ENCODE peak calls at places on chromosomes 2 and 18, in seven cellular contexts. V, I, W, N, S, H and R are unnamed samples.

GRCh38 chr2:114661926-114662670 is 219.7 kb downstream of the DPP10 start:
- DNase-seq in I (no peak), W (no peak), V (no peak), S (no peak), N (peak; percentile 66), H (no peak), R (no peak)

GRCh38 chr18:48788378-48788777 is 162.4 kb downstream of the SMAD7 start:
- DNase-seq in V (no peak), W (no peak), N (peak; percentile 50), H (no peak), S (no peak), I (no peak), R (no peak)

GRCh38 chr2:21043744-21044532 is at the start of gene APOB:
- DNase-seq in V (no peak), S (no peak), N (peak; percentile 77), H (no peak), W (no peak), I (no peak), R (no peak)

GRCh38 chr2:216071452-216071851 is 10.2 kb downstream of the PECR start:
- DNase-seq in V (no peak), H (no peak), I (no peak), W (no peak), S (no peak), N (no peak), R (no peak)

GRCh38 chr2:182359027-182360011 is 67.5 kb downstream of the PDE1A start:
- DNase-seq in H (no peak), N (no peak), S (peak; percentile 33), V (no peak), I (peak; percentile 72), W (no peak), R (no peak)

GRCh38 chr18:80145191-80145799 is 36.2 kb downstream of the ADNP2 start:
- DNase-seq in V (no peak), I (peak; percentile 52), N (no peak), W (no peak), H (no peak), S (no peak), R (no peak)

GRCh38 chr2:172461591-172462392 is 34.4 kb downstream of the ITGA6 start:
- DNase-seq in W (peak; percentile 65), H (peak; percentile 68), S (peak; percentile 69), I (peak; percentile 34), V (peak; percentile 74), N (peak; percentile 93), R (peak; percentile 64)

GRCh38 chr2:159617651-159618050 is 1.3 kb upstream of the BAZ2B start:
- DNase-seq in I (peak; percentile 31), S (no peak), V (no peak), H (no peak), N (no peak), W (no peak), R (no peak)

GRCh38 chr2:201816674-201817073 is 10.3 kb downstream of the CDK15 start:
- DNase-seq in H (no peak), S (no peak), V (no peak), W (no peak), N (no peak), I (no peak), R (no peak)

GRCh38 chr2:59398081-59398480 is 1155.4 kb downstream of the BCL11A start:
- DNase-seq in I (no peak), N (no peak), V (no peak), W (no peak), H (no peak), S (no peak), R (no peak)

GRCh38 chr2:17918789-17919188 is 40.3 kb downstream of the KCNS3 start:
- DNase-seq in S (no peak), W (no peak), H (no peak), V (no peak), I (peak; percentile 13), N (no peak), R (no peak)

GRCh38 chr2:205323929-205324328 is 358.4 kb upstream of the NRP2 start:
- DNase-seq in N (no peak), H (no peak), V (no peak), S (no peak), I (no peak), W (no peak), R (no peak)

GRCh38 chr18:39105095-39105494 is 1539.5 kb upstream of the CELF4 start:
- DNase-seq in N (no peak), V (no peak), S (no peak), H (no peak), I (no peak), W (no peak), R (no peak)

GRCh38 chr2:224982226-224982625 is 60.0 kb downstream of the DOCK10 start:
- DNase-seq in V (no peak), H (no peak), S (no peak), W (no peak), I (no peak), N (no peak), R (no peak)

GRCh38 chr2:8146329-8147048 is 535.4 kb upstream of the ID2 start:
- DNase-seq in N (no peak), V (no peak), S (no peak), I (no peak), H (no peak), W (no peak), R (no peak)

GRCh38 chr2:238638100-238638981 is 209.5 kb upstream of the TWIST2 start:
- DNase-seq in S (no peak), W (no peak), V (no peak), I (no peak), H (no peak), N (peak; percentile 34), R (no peak)

GRCh38 chr18:48328473-48329205 is 80.5 kb downstream of the ZBTB7C start:
- DNase-seq in H (no peak), W (peak; percentile 27), S (no peak), I (peak; percentile 46), N (peak; percentile 27), V (no peak), R (no peak)

GRCh38 chr2:10382313-10383061 is 65.6 kb downstream of the ODC1 start:
- DNase-seq in S (no peak), I (no peak), V (peak; percentile 38), N (peak; percentile 93), W (no peak), H (no peak), R (peak; percentile 68)

GRCh38 chr2:207416936-207417718 is 112.6 kb upstream of the CREB1 start:
- DNase-seq in N (no peak), S (no peak), W (no peak), I (peak; percentile 23), V (no peak), H (no peak), R (no peak)

GRCh38 chr2:78245394-78246140 is 723.4 kb upstream of the LRRTM4 start:
- DNase-seq in I (no peak), V (no peak), W (no peak), S (no peak), N (no peak), H (no peak), R (no peak)

GRCh38 chr2:1641498-1641897 is 102.8 kb downstream of the PXDN start:
- DNase-seq in W (no peak), H (no peak), I (no peak), S (no peak), V (no peak), N (no peak), R (no peak)

GRCh38 chr2:190574169-190574568 is 39.6 kb upstream of the NEMP2 start:
- DNase-seq in N (no peak), H (no peak), I (peak; percentile 59), W (peak; percentile 34), S (no peak), V (no peak), R (no peak)

GRCh38 chr18:2139676-2140075 is 431.6 kb downstream of the METTL4 start:
- DNase-seq in H (no peak), I (no peak), W (peak; percentile 32), N (no peak), V (no peak), S (no peak), R (no peak)

GRCh38 chr2:134256961-134257360 is 3.1 kb downstream of the MGAT5 start:
- DNase-seq in W (no peak), I (no peak), S (no peak), N (no peak), V (no peak), H (no peak), R (no peak)

GRCh38 chr2:133503927-133504326 is 64.3 kb downstream of the NCKAP5 start:
- DNase-seq in W (no peak), I (no peak), S (no peak), V (no peak), H (no peak), N (no peak), R (no peak)

GRCh38 chr2:191488135-191488534 is 189.8 kb upstream of the NABP1 start:
- DNase-seq in I (no peak), H (no peak), V (no peak), S (no peak), W (no peak), N (no peak), R (no peak)

GRCh38 chr2:235495373-235496238 is 1.8 kb downstream of the AGAP1 start:
- DNase-seq in W (no peak), N (no peak), I (no peak), H (no peak), S (no peak), V (no peak), R (no peak)

GRCh38 chr2:29047083-29047840 is 27.1 kb downstream of the PCARE start:
- DNase-seq in N (no peak), W (no peak), I (no peak), H (no peak), V (no peak), S (no peak), R (no peak)

GRCh38 chr2:96527990-96528679 is 8.4 kb upstream of the ARID5A start:
- DNase-seq in N (peak; percentile 83), S (no peak), H (peak; percentile 89), V (peak; percentile 50), W (no peak), I (peak; percentile 60), R (peak; percentile 32)

GRCh38 chr2:240433973-240434727 is 1.3 kb upstream of the GPC1 start:
- DNase-seq in S (no peak), H (peak; percentile 50), I (peak; percentile 98), N (peak; percentile 78), V (no peak), W (peak; percentile 90), R (no peak)

GRCh38 chr2:60998628-60999545 is 18.6 kb upstream of the PEX13 start:
- DNase-seq in H (no peak), W (peak; percentile 64), I (peak; percentile 62), V (no peak), S (peak; percentile 39), N (no peak), R (peak; percentile 44)